ENCODE peak calls at places on chromosomes 3 and 15, in eight cellular contexts. One of them, this sample, is unnamed. For H3K9me3 and H3K36me3, the result is how much of the 10 kb centered on the place peaks cover.

GRCh38 chr15:66255293-66255676 is 1.7 kb upstream of the MEGF11 start:
- DNase-seq in fibroblast of lung: no peak
- DNase-seq in lung: no peak
- DNase-seq in body of pancreas: no peak
- DNase-seq in stomach: no peak
- DNase-seq in adrenal gland: no peak
- DNase-seq in cardiac muscle cell: no peak
- DNase-seq in psoas muscle: no peak
- DNase-seq in this sample: no peak

GRCh38 chr3:174333640-174334039 is 525.5 kb upstream of the NAALADL2 start:
- DNase-seq in stomach: no peak
- DNase-seq in body of pancreas: no peak
- DNase-seq in psoas muscle: no peak
- DNase-seq in lung: no peak
- DNase-seq in fibroblast of lung: no peak
- DNase-seq in cardiac muscle cell: no peak
- DNase-seq in adrenal gland: no peak
- DNase-seq in this sample: no peak

GRCh38 chr3:69426905-69427304 is 41.0 kb upstream of the FRMD4B start:
- DNase-seq in body of pancreas: no peak
- DNase-seq in stomach: no peak
- DNase-seq in fibroblast of lung: no peak
- DNase-seq in psoas muscle: no peak
- DNase-seq in adrenal gland: no peak
- DNase-seq in lung: no peak
- DNase-seq in cardiac muscle cell: no peak
- DNase-seq in this sample: no peak

GRCh38 chr3:10941972-10942371 is 50.6 kb upstream of the SLC6A1 start:
- DNase-seq in fibroblast of lung: no peak
- DNase-seq in cardiac muscle cell: no peak
- DNase-seq in adrenal gland: peak
- DNase-seq in lung: no peak
- DNase-seq in body of pancreas: no peak
- DNase-seq in psoas muscle: no peak
- DNase-seq in stomach: no peak
- DNase-seq in this sample: no peak

GRCh38 chr15:70160267-70160666 is 62.5 kb upstream of the TLE3 start:
- DNase-seq in fibroblast of lung: peak
- DNase-seq in body of pancreas: peak
- DNase-seq in cardiac muscle cell: no peak
- DNase-seq in lung: no peak
- DNase-seq in stomach: peak
- DNase-seq in adrenal gland: peak
- DNase-seq in psoas muscle: no peak
- DNase-seq in this sample: no peak

GRCh38 chr3:117624424-117624823 is 914.8 kb downstream of the TUSC7 start:
- DNase-seq in lung: no peak
- DNase-seq in stomach: no peak
- DNase-seq in body of pancreas: no peak
- DNase-seq in fibroblast of lung: no peak
- DNase-seq in psoas muscle: no peak
- DNase-seq in cardiac muscle cell: no peak
- DNase-seq in adrenal gland: no peak
- DNase-seq in this sample: no peak

GRCh38 chr3:60633644-60634043 is 617.6 kb downstream of the FHIT start:
- DNase-seq in stomach: no peak
- DNase-seq in cardiac muscle cell: peak
- DNase-seq in psoas muscle: peak
- DNase-seq in body of pancreas: no peak
- DNase-seq in lung: no peak
- DNase-seq in fibroblast of lung: peak
- DNase-seq in adrenal gland: no peak
- DNase-seq in this sample: no peak

GRCh38 chr3:45137656-45138181 is 8.5 kb downstream of the CDCP1 start:
- DNase-seq in cardiac muscle cell: peak
- DNase-seq in psoas muscle: no peak
- DNase-seq in body of pancreas: no peak
- DNase-seq in adrenal gland: peak
- DNase-seq in stomach: no peak
- DNase-seq in lung: no peak
- DNase-seq in fibroblast of lung: no peak
- DNase-seq in this sample: no peak

GRCh38 chr3:126035362-126036050 is 48.4 kb downstream of the SLC41A3 start:
- DNase-seq in lung: no peak
- DNase-seq in psoas muscle: no peak
- DNase-seq in stomach: no peak
- DNase-seq in body of pancreas: no peak
- DNase-seq in cardiac muscle cell: no peak
- DNase-seq in fibroblast of lung: no peak
- DNase-seq in adrenal gland: no peak
- DNase-seq in this sample: no peak

GRCh38 chr3:141123677-141124410 is 72.7 kb downstream of the SPSB4 start:
- DNase-seq in fibroblast of lung: no peak
- DNase-seq in stomach: no peak
- DNase-seq in cardiac muscle cell: peak
- DNase-seq in lung: peak
- DNase-seq in adrenal gland: no peak
- DNase-seq in body of pancreas: peak
- DNase-seq in psoas muscle: no peak
- DNase-seq in this sample: peak

GRCh38 chr3:172869797-172870518 is 119.4 kb downstream of the ECT2 start:
- DNase-seq in adrenal gland: no peak
- DNase-seq in psoas muscle: no peak
- DNase-seq in body of pancreas: no peak
- DNase-seq in fibroblast of lung: no peak
- DNase-seq in cardiac muscle cell: no peak
- DNase-seq in stomach: no peak
- DNase-seq in lung: no peak
- DNase-seq in this sample: no peak

GRCh38 chr3:163043074-163043473 is 1546.5 kb downstream of the OTOL1 start:
- DNase-seq in adrenal gland: peak
- DNase-seq in psoas muscle: no peak
- DNase-seq in stomach: no peak
- DNase-seq in fibroblast of lung: peak
- DNase-seq in cardiac muscle cell: no peak
- DNase-seq in body of pancreas: no peak
- DNase-seq in lung: no peak
- DNase-seq in this sample: no peak

GRCh38 chr3:152779649-152780048 is 55.3 kb upstream of the P2RY1 start:
- DNase-seq in cardiac muscle cell: no peak
- DNase-seq in psoas muscle: no peak
- DNase-seq in fibroblast of lung: peak
- DNase-seq in body of pancreas: no peak
- DNase-seq in adrenal gland: no peak
- DNase-seq in stomach: no peak
- DNase-seq in lung: no peak
- DNase-seq in this sample: no peak

GRCh38 chr15:36598529-36599177 is 19.2 kb downstream of the CDIN1 start:
- DNase-seq in stomach: no peak
- DNase-seq in psoas muscle: no peak
- DNase-seq in adrenal gland: no peak
- DNase-seq in fibroblast of lung: peak
- DNase-seq in lung: no peak
- DNase-seq in cardiac muscle cell: no peak
- DNase-seq in body of pancreas: no peak
- DNase-seq in this sample: no peak

GRCh38 chr3:147699175-147699838 is 290.1 kb downstream of the ZIC1 start:
- DNase-seq in cardiac muscle cell: no peak
- DNase-seq in fibroblast of lung: peak
- DNase-seq in psoas muscle: no peak
- DNase-seq in body of pancreas: no peak
- DNase-seq in adrenal gland: no peak
- DNase-seq in stomach: no peak
- DNase-seq in lung: no peak
- DNase-seq in this sample: no peak

GRCh38 chr3:184230081-184230602 is 757 bp downstream of the VWA5B2 start:
- DNase-seq in stomach: peak
- DNase-seq in psoas muscle: no peak
- DNase-seq in lung: no peak
- DNase-seq in body of pancreas: peak
- DNase-seq in adrenal gland: peak
- DNase-seq in fibroblast of lung: no peak
- DNase-seq in cardiac muscle cell: peak
- DNase-seq in this sample: no peak

GRCh38 chr3:184568918-184569829 is 7.6 kb downstream of the EPHB3 start:
- DNase-seq in body of pancreas: peak
- DNase-seq in stomach: peak
- DNase-seq in cardiac muscle cell: peak
- DNase-seq in fibroblast of lung: peak
- DNase-seq in lung: peak
- DNase-seq in psoas muscle: peak
- DNase-seq in adrenal gland: peak
- DNase-seq in this sample: peak

DNA sequence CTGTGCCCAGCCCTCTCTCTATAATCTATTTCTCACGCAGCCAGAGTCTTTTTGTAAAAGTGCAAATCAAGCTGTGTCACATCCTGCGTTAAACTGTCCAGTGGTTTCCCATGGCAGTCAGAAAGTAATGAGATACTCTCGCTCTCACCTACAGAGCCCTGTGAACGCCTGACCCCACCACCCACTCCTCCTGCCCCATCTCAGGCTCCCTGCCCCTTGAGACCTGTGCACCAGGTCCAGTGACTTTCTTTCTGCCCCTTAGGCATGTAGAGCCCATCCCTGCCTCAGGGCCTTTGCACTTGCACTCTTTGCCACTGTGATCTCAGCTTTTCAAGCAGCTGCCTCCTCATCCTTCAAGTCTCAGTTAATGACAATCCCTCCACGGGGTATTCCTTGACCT is 58.3 kb upstream of the RASGRP1 start:
- DNase-seq in stomach: no peak
- DNase-seq in adrenal gland: no peak
- DNase-seq in body of pancreas: no peak
- DNase-seq in lung: no peak
- DNase-seq in cardiac muscle cell: no peak
- DNase-seq in fibroblast of lung: no peak
- DNase-seq in psoas muscle: no peak
- DNase-seq in this sample: no peak
- H3K9me3 ChIP-seq in stomach: under half
- H3K9me3 ChIP-seq in adrenal gland: under half
- H3K9me3 ChIP-seq in body of pancreas: under half
- H3K9me3 ChIP-seq in lung: under half
- H3K9me3 ChIP-seq in cardiac muscle cell: under half
- H3K9me3 ChIP-seq in fibroblast of lung: under half
- H3K9me3 ChIP-seq in psoas muscle: under half
- H3K9me3 ChIP-seq in this sample: under half

GRCh38 chr15:85710340-85710842 is 84.3 kb downstream of the KLHL25 start:
- DNase-seq in stomach: no peak
- DNase-seq in adrenal gland: no peak
- DNase-seq in psoas muscle: no peak
- DNase-seq in fibroblast of lung: no peak
- DNase-seq in cardiac muscle cell: no peak
- DNase-seq in lung: no peak
- DNase-seq in body of pancreas: no peak
- DNase-seq in this sample: no peak

GRCh38 chr15:85708402-85708932 is 86.3 kb downstream of the KLHL25 start:
- DNase-seq in cardiac muscle cell: peak
- DNase-seq in fibroblast of lung: no peak
- DNase-seq in stomach: no peak
- DNase-seq in adrenal gland: peak
- DNase-seq in lung: no peak
- DNase-seq in body of pancreas: no peak
- DNase-seq in psoas muscle: no peak
- DNase-seq in this sample: no peak

GRCh38 chr15:85706779-85707518 is 87.8 kb downstream of the KLHL25 start:
- DNase-seq in fibroblast of lung: peak
- DNase-seq in adrenal gland: peak
- DNase-seq in lung: no peak
- DNase-seq in body of pancreas: no peak
- DNase-seq in cardiac muscle cell: no peak
- DNase-seq in psoas muscle: no peak
- DNase-seq in stomach: no peak
- DNase-seq in this sample: no peak

GRCh38 chr15:85709250-85709649 is 85.5 kb downstream of the KLHL25 start:
- DNase-seq in lung: no peak
- DNase-seq in body of pancreas: no peak
- DNase-seq in adrenal gland: no peak
- DNase-seq in psoas muscle: no peak
- DNase-seq in cardiac muscle cell: no peak
- DNase-seq in stomach: no peak
- DNase-seq in fibroblast of lung: no peak
- DNase-seq in this sample: no peak

DNA sequence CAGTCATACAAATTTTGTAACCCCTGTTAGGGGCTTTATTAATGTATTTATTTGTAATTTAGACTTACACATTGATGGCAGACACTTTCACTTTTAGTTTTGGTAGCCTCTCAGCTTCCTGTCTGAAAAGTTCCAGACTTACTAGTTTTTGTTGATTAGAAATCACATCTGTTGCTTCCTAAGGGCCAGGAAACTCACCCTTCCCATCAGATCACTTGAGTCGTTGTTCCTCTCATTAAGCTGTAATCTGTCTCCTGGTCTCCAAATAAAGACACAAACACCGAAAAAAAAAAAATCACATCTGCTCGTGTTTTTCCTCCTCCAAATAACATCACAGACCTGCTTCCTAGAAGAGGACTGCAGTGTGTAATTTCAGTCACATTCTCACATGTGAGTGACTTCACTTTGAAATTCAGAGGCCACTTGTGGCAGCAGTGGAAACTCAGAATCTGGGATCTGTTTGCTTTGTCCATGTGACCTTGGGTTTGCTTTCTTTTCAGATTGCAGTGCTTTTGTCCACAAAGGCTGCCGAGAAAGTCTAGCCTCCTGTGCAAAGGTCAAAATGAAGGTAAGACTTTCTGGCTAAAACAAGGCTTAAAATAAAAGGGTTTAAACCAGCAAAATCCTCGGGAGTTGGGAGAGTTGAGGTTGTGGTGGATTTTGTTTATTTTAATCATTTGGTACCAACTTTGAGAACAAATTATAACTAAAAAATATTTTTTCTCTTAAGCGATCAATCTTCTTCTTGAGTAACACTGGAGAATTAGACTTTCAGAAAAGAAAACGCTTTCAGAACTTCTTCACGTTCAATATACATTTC is 87.0 kb downstream of the KLHL25 start:
- DNase-seq in fibroblast of lung: peak
- DNase-seq in lung: no peak
- DNase-seq in cardiac muscle cell: peak
- DNase-seq in stomach: peak
- DNase-seq in body of pancreas: peak
- DNase-seq in psoas muscle: no peak
- DNase-seq in adrenal gland: peak
- DNase-seq in this sample: peak
- TF ChIP-seq CTCF in fibroblast of lung: no peak
- TF ChIP-seq CTCF in lung: no peak
- TF ChIP-seq CTCF in cardiac muscle cell: no peak
- TF ChIP-seq CTCF in stomach: no peak
- TF ChIP-seq CTCF in body of pancreas: no peak
- TF ChIP-seq CTCF in psoas muscle: no peak
- TF ChIP-seq CTCF in adrenal gland: no peak
- TF ChIP-seq CTCF in this sample: no peak

GRCh38 chr3:50090985-50091384 is 2.3 kb downstream of the RBM5 start:
- DNase-seq in body of pancreas: no peak
- DNase-seq in cardiac muscle cell: no peak
- DNase-seq in psoas muscle: no peak
- DNase-seq in stomach: no peak
- DNase-seq in fibroblast of lung: no peak
- DNase-seq in adrenal gland: no peak
- DNase-seq in lung: no peak
- DNase-seq in this sample: no peak
- H3K36me3 ChIP-seq in body of pancreas: under half
- H3K36me3 ChIP-seq in cardiac muscle cell: half or more
- H3K36me3 ChIP-seq in psoas muscle: half or more
- H3K36me3 ChIP-seq in stomach: half or more
- H3K36me3 ChIP-seq in fibroblast of lung: under half
- H3K36me3 ChIP-seq in adrenal gland: under half
- H3K36me3 ChIP-seq in lung: under half
- H3K36me3 ChIP-seq in this sample: half or more

GRCh38 chr15:26648676-26649075 is 124.2 kb downstream of the GABRB3 start:
- DNase-seq in adrenal gland: no peak
- DNase-seq in cardiac muscle cell: no peak
- DNase-seq in fibroblast of lung: no peak
- DNase-seq in stomach: no peak
- DNase-seq in body of pancreas: no peak
- DNase-seq in lung: no peak
- DNase-seq in psoas muscle: no peak
- DNase-seq in this sample: no peak
- H3K9me3 ChIP-seq in adrenal gland: under half
- H3K9me3 ChIP-seq in cardiac muscle cell: under half
- H3K9me3 ChIP-seq in fibroblast of lung: under half
- H3K9me3 ChIP-seq in stomach: under half
- H3K9me3 ChIP-seq in body of pancreas: under half
- H3K9me3 ChIP-seq in lung: under half
- H3K9me3 ChIP-seq in psoas muscle: under half
- H3K9me3 ChIP-seq in this sample: under half

This sample was measured in gastrocnemius medialis.